ENCODE peak calls at places on chromosomes 7 and 10, in five cellular contexts. One of them, this sample, is unnamed.
A peak's percentile ranks its signal among the peaks of the same experiment; 100 is the strongest.

GRCh38 chr7:100675581-100676350 is 2.2 kb downstream of the GNB2 start:
- DNase-seq in stimulated activated CD4-positive, alpha-beta T cell treated with anti-CD3 and anti-CD28 coated beads, Interleukin-1b, Interleukin-23, amount 100 ng/mL, for 48 hours: peak; percentile 79
- DNase-seq in tibial nerve: peak; percentile 78
- DNase-seq in T-helper 1 cell: peak; percentile 87
- DNase-seq in Panc1: no peak
- DNase-seq in this sample: no peak

GRCh38 chr7:135177021-135177696 is 6.7 kb upstream of the CYREN start:
- DNase-seq in stimulated activated CD4-positive, alpha-beta T cell treated with anti-CD3 and anti-CD28 coated beads, Interleukin-1b, Interleukin-23, amount 100 ng/mL, for 48 hours: no peak
- DNase-seq in tibial nerve: no peak
- DNase-seq in T-helper 1 cell: no peak
- DNase-seq in Panc1: no peak
- DNase-seq in this sample: peak; percentile 72

GRCh38 chr7:156969972-156970420 is 20.5 kb downstream of the NOM1 start:
- DNase-seq in stimulated activated CD4-positive, alpha-beta T cell treated with anti-CD3 and anti-CD28 coated beads, Interleukin-1b, Interleukin-23, amount 100 ng/mL, for 48 hours: no peak
- DNase-seq in tibial nerve: no peak
- DNase-seq in T-helper 1 cell: no peak
- DNase-seq in Panc1: no peak
- DNase-seq in this sample: peak; percentile 27

GRCh38 chr10:48456361-48456804 is 148.5 kb downstream of the ARHGAP22 start:
- DNase-seq in stimulated activated CD4-positive, alpha-beta T cell treated with anti-CD3 and anti-CD28 coated beads, Interleukin-1b, Interleukin-23, amount 100 ng/mL, for 48 hours: no peak
- DNase-seq in tibial nerve: no peak
- DNase-seq in T-helper 1 cell: no peak
- DNase-seq in Panc1: no peak
- DNase-seq in this sample: no peak

GRCh38 chr7:25481891-25482290 is 253.6 kb upstream of the NPVF start:
- DNase-seq in stimulated activated CD4-positive, alpha-beta T cell treated with anti-CD3 and anti-CD28 coated beads, Interleukin-1b, Interleukin-23, amount 100 ng/mL, for 48 hours: no peak
- DNase-seq in tibial nerve: no peak
- DNase-seq in T-helper 1 cell: no peak
- DNase-seq in Panc1: no peak
- DNase-seq in this sample: no peak

GRCh38 chr7:7251742-7252141 is 69.4 kb downstream of the C1GALT1 start:
- DNase-seq in stimulated activated CD4-positive, alpha-beta T cell treated with anti-CD3 and anti-CD28 coated beads, Interleukin-1b, Interleukin-23, amount 100 ng/mL, for 48 hours: no peak
- DNase-seq in tibial nerve: no peak
- DNase-seq in T-helper 1 cell: no peak
- DNase-seq in Panc1: no peak
- DNase-seq in this sample: no peak

GRCh38 chr7:135100856-135101255 is 47.0 kb upstream of the TMEM140 start:
- DNase-seq in stimulated activated CD4-positive, alpha-beta T cell treated with anti-CD3 and anti-CD28 coated beads, Interleukin-1b, Interleukin-23, amount 100 ng/mL, for 48 hours: no peak
- DNase-seq in tibial nerve: no peak
- DNase-seq in T-helper 1 cell: no peak
- DNase-seq in Panc1: no peak
- DNase-seq in this sample: peak; percentile 32

GRCh38 chr10:128180843-128181242 is 54.6 kb upstream of the MKI67 start:
- DNase-seq in stimulated activated CD4-positive, alpha-beta T cell treated with anti-CD3 and anti-CD28 coated beads, Interleukin-1b, Interleukin-23, amount 100 ng/mL, for 48 hours: peak; percentile 54
- DNase-seq in tibial nerve: no peak
- DNase-seq in T-helper 1 cell: peak; percentile 22
- DNase-seq in Panc1: no peak
- DNase-seq in this sample: no peak

GRCh38 chr10:75295901-75296441 is 60.2 kb upstream of the COMTD1 start:
- DNase-seq in stimulated activated CD4-positive, alpha-beta T cell treated with anti-CD3 and anti-CD28 coated beads, Interleukin-1b, Interleukin-23, amount 100 ng/mL, for 48 hours: no peak
- DNase-seq in tibial nerve: no peak
- DNase-seq in T-helper 1 cell: no peak
- DNase-seq in Panc1: no peak
- DNase-seq in this sample: peak; percentile 9

This sample was measured in M059J.